ENCODE peak calls at places on chromosomes 3 and 15, in seven cellular contexts. V is cardiac fibroblast, S is mesenteric fat pad, K is cardiac muscle cell, M is lung, O is WERI-Rb-1, R is AG20443. F is an unnamed sample.

GRCh38 chr3:192482391-192482790 is 244.9 kb downstream of the FGF12 start:
- DNase-seq in O (no peak), K (peak), V (peak), S (no peak), M (no peak), R (no peak), F (no peak)

GRCh38 chr15:31977812-31978662 is 52.3 kb upstream of the CHRNA7 start:
- DNase-seq in O (peak), S (no peak), M (peak), R (peak), V (peak), K (peak), F (peak)

GRCh38 chr3:57966823-57967222 is 41.4 kb upstream of the FLNB start:
- DNase-seq in R (no peak), O (no peak), V (peak), K (peak), M (no peak), S (no peak), F (no peak)

GRCh38 chr15:99403597-99403996 is 152.3 kb downstream of the LRRC28 start:
- DNase-seq in M (no peak), R (no peak), O (no peak), K (no peak), V (no peak), S (no peak), F (no peak)

GRCh38 chr3:190811775-190812480 is 50.6 kb downstream of the GMNC start:
- DNase-seq in S (no peak), M (no peak), R (peak), V (peak), K (peak), O (peak), F (peak)

GRCh38 chr15:62107561-62108110 is 40.9 kb downstream of the C2CD4A start:
- DNase-seq in O (no peak), V (peak), K (peak), M (no peak), S (no peak), R (no peak), F (peak)

GRCh38 chr3:170180107-170180951 is 1.2 kb downstream of the PHC3 start:
- DNase-seq in O (no peak), K (peak), R (no peak), V (peak), M (no peak), S (no peak), F (peak)

GRCh38 chr15:41801850-41802455 is 25.9 kb upstream of the JMJD7 start:
- DNase-seq in O (no peak), R (no peak), M (no peak), K (peak), S (peak), V (peak), F (peak)

GRCh38 chr3:173037840-173038483 is 103.1 kb downstream of the SPATA16 start:
- DNase-seq in R (no peak), O (no peak), V (no peak), M (no peak), S (no peak), K (no peak), F (peak)

GRCh38 chr3:136193273-136194043 is 2.7 kb downstream of the MSL2 start:
- DNase-seq in M (no peak), O (no peak), S (no peak), R (no peak), V (peak), K (no peak), F (peak)

GRCh38 chr3:146334151-146334550 is 83.2 kb upstream of the PLSCR4 start:
- DNase-seq in O (peak), K (peak), R (peak), M (no peak), V (peak), S (no peak), F (peak)

GRCh38 chr3:46087871-46088270 is 60.6 kb upstream of the XCR1 start:
- DNase-seq in V (peak), K (peak), O (no peak), M (no peak), S (no peak), R (peak), F (no peak)

GRCh38 chr3:72177075-72178050 is 392.4 kb upstream of the PROK2 start:
- DNase-seq in V (peak), O (no peak), S (no peak), R (peak), K (peak), M (peak), F (peak)

GRCh38 chr3:50275996-50276761 is 2.7 kb upstream of the LSMEM2 start:
- DNase-seq in M (no peak), O (no peak), R (no peak), S (no peak), V (no peak), K (no peak), F (no peak)

GRCh38 chr3:50592568-50592967 is 19.0 kb downstream of the CISH start:
- DNase-seq in O (no peak), S (no peak), R (no peak), K (no peak), M (no peak), V (no peak), F (no peak)

GRCh38 chr3:196377321-196377720 is 39.1 kb upstream of the TM4SF19 start:
- DNase-seq in O (no peak), V (no peak), M (no peak), S (no peak), R (no peak), K (no peak), F (no peak)

GRCh38 chr3:27623085-27623753 is 98.9 kb downstream of the EOMES start:
- DNase-seq in R (peak), S (no peak), V (peak), O (no peak), M (no peak), K (peak), F (peak)